ENCODE peak calls at places on chromosomes 6 and 20, in four cellular contexts. One of them, this sample, is unnamed.

GRCh38 chr20:53608456-53609413 is 15.1 kb upstream of the ZNF217 start:
- DNase-seq in naive thymus-derived CD8-positive, alpha-beta T cell: peak
- DNase-seq in WTC11: no peak
- DNase-seq in NCI-H1105: no peak
- DNase-seq in this sample: peak

GRCh38 chr20:43558412-43559146 is at the start of gene SGK2:
- DNase-seq in naive thymus-derived CD8-positive, alpha-beta T cell: no peak
- DNase-seq in WTC11: no peak
- DNase-seq in NCI-H1105: no peak
- DNase-seq in this sample: peak

GRCh38 chr20:41887500-41887899 is 269.3 kb upstream of the CHD6 start:
- DNase-seq in naive thymus-derived CD8-positive, alpha-beta T cell: no peak
- DNase-seq in WTC11: no peak
- DNase-seq in NCI-H1105: no peak
- DNase-seq in this sample: no peak

GRCh38 chr6:34922177-34922663 is 33.2 kb downstream of the ANKS1A start:
- DNase-seq in naive thymus-derived CD8-positive, alpha-beta T cell: no peak
- DNase-seq in WTC11: no peak
- DNase-seq in NCI-H1105: no peak
- DNase-seq in this sample: peak

GRCh38 chr6:13485923-13486557 is 1.4 kb downstream of the GFOD1 start:
- DNase-seq in naive thymus-derived CD8-positive, alpha-beta T cell: no peak
- DNase-seq in WTC11: peak
- DNase-seq in NCI-H1105: peak
- DNase-seq in this sample: peak

GRCh38 chr6:3396503-3397180 is 60.2 kb downstream of the SLC22A23 start:
- DNase-seq in naive thymus-derived CD8-positive, alpha-beta T cell: no peak
- DNase-seq in WTC11: no peak
- DNase-seq in NCI-H1105: no peak
- DNase-seq in this sample: no peak

GRCh38 chr20:20368414-20369352 is 779 bp downstream of the INSM1 start:
- DNase-seq in naive thymus-derived CD8-positive, alpha-beta T cell: no peak
- DNase-seq in WTC11: peak
- DNase-seq in NCI-H1105: peak
- DNase-seq in this sample: no peak

GRCh38 chr6:113719545-113719944 is 137.6 kb upstream of the MARCKS start:
- DNase-seq in naive thymus-derived CD8-positive, alpha-beta T cell: no peak
- DNase-seq in WTC11: no peak
- DNase-seq in NCI-H1105: no peak
- DNase-seq in this sample: peak

GRCh38 chr6:5457983-5458683 is 196.8 kb downstream of the FARS2 start:
- DNase-seq in naive thymus-derived CD8-positive, alpha-beta T cell: no peak
- DNase-seq in WTC11: no peak
- DNase-seq in NCI-H1105: peak
- DNase-seq in this sample: peak

GRCh38 chr6:9576521-9576920 is 838.4 kb downstream of the TFAP2A start:
- DNase-seq in naive thymus-derived CD8-positive, alpha-beta T cell: no peak
- DNase-seq in WTC11: no peak
- DNase-seq in NCI-H1105: no peak
- DNase-seq in this sample: peak

GRCh38 chr6:41895300-41896233 is at the start of gene USP49:
- DNase-seq in naive thymus-derived CD8-positive, alpha-beta T cell: peak
- DNase-seq in WTC11: peak
- DNase-seq in NCI-H1105: peak
- DNase-seq in this sample: peak

GRCh38 chr20:50745634-50746137 is 14.3 kb downstream of the PARD6B start:
- DNase-seq in naive thymus-derived CD8-positive, alpha-beta T cell: no peak
- DNase-seq in WTC11: no peak
- DNase-seq in NCI-H1105: no peak
- DNase-seq in this sample: peak

GRCh38 chr6:89483111-89483720 is 50.3 kb downstream of the ANKRD6 start:
- DNase-seq in naive thymus-derived CD8-positive, alpha-beta T cell: no peak
- DNase-seq in WTC11: peak
- DNase-seq in NCI-H1105: no peak
- DNase-seq in this sample: peak

GRCh38 chr6:54133186-54133585 is 21.9 kb downstream of the MLIP start:
- DNase-seq in naive thymus-derived CD8-positive, alpha-beta T cell: no peak
- DNase-seq in WTC11: no peak
- DNase-seq in NCI-H1105: no peak
- DNase-seq in this sample: no peak

GRCh38 chr6:167858086-167858591 is 31.4 kb downstream of the AFDN start:
- DNase-seq in naive thymus-derived CD8-positive, alpha-beta T cell: no peak
- DNase-seq in WTC11: no peak
- DNase-seq in NCI-H1105: no peak
- DNase-seq in this sample: peak

GRCh38 chr6:157881375-157881774 is 58.3 kb downstream of the SNX9 start:
- DNase-seq in naive thymus-derived CD8-positive, alpha-beta T cell: no peak
- DNase-seq in WTC11: no peak
- DNase-seq in NCI-H1105: no peak
- DNase-seq in this sample: no peak

GRCh38 chr6:2725999-2726567 is 24.6 kb downstream of the MYLK4 start:
- DNase-seq in naive thymus-derived CD8-positive, alpha-beta T cell: no peak
- DNase-seq in WTC11: no peak
- DNase-seq in NCI-H1105: no peak
- DNase-seq in this sample: peak

GRCh38 chr6:149451361-149452061 is 33.3 kb downstream of the ZC3H12D start:
- DNase-seq in naive thymus-derived CD8-positive, alpha-beta T cell: peak
- DNase-seq in WTC11: peak
- DNase-seq in NCI-H1105: no peak
- DNase-seq in this sample: no peak

GRCh38 chr6:72905705-72906478 is 284.0 kb downstream of the KCNQ5 start:
- DNase-seq in naive thymus-derived CD8-positive, alpha-beta T cell: no peak
- DNase-seq in WTC11: no peak
- DNase-seq in NCI-H1105: no peak
- DNase-seq in this sample: no peak

GRCh38 chr6:107600936-107601335 is 111.0 kb downstream of the SOBP start:
- DNase-seq in naive thymus-derived CD8-positive, alpha-beta T cell: no peak
- DNase-seq in WTC11: peak
- DNase-seq in NCI-H1105: no peak
- DNase-seq in this sample: peak

GRCh38 chr6:422423-423061 is 31.0 kb downstream of the IRF4 start:
- DNase-seq in naive thymus-derived CD8-positive, alpha-beta T cell: no peak
- DNase-seq in WTC11: no peak
- DNase-seq in NCI-H1105: no peak
- DNase-seq in this sample: peak

GRCh38 chr6:137892271-137892708 is 25.2 kb downstream of the TNFAIP3 start:
- DNase-seq in naive thymus-derived CD8-positive, alpha-beta T cell: no peak
- DNase-seq in WTC11: no peak
- DNase-seq in NCI-H1105: no peak
- DNase-seq in this sample: peak